ENCODE peak calls at places on chromosomes 1 and 21, in six cellular contexts. One of them, this sample, is unnamed.

GRCh38 chr1:119687391-119688079 is 24.2 kb upstream of the PHGDH start:
- DNase-seq in germinal center: no peak
- DNase-seq in stimulated activated naive CD4-positive, alpha-beta T cell: no peak
- DNase-seq in AG09309: no peak
- DNase-seq in AG04450: no peak
- DNase-seq in thoracic aorta: no peak
- DNase-seq in this sample: no peak

GRCh38 chr21:36703123-36703522 is 4.2 kb downstream of the SIM2 start:
- DNase-seq in germinal center: no peak
- DNase-seq in AG04450: no peak
- DNase-seq in AG09309: no peak
- DNase-seq in thoracic aorta: no peak
- DNase-seq in stimulated activated naive CD4-positive, alpha-beta T cell: no peak
- DNase-seq in this sample: no peak

GRCh38 chr1:9352364-9353140 is 59.9 kb downstream of the SPSB1 start:
- DNase-seq in AG04450: no peak
- DNase-seq in stimulated activated naive CD4-positive, alpha-beta T cell: no peak
- DNase-seq in germinal center: no peak
- DNase-seq in AG09309: no peak
- DNase-seq in thoracic aorta: no peak
- DNase-seq in this sample: no peak

GRCh38 chr1:7852778-7853177 is at the start of gene UTS2:
- DNase-seq in AG04450: no peak
- DNase-seq in germinal center: no peak
- DNase-seq in AG09309: no peak
- DNase-seq in thoracic aorta: no peak
- DNase-seq in stimulated activated naive CD4-positive, alpha-beta T cell: no peak
- DNase-seq in this sample: no peak

GRCh38 chr1:175072131-175072941 is 4.7 kb downstream of the TNN start:
- DNase-seq in thoracic aorta: no peak
- DNase-seq in AG04450: peak; percentile 23
- DNase-seq in stimulated activated naive CD4-positive, alpha-beta T cell: no peak
- DNase-seq in AG09309: peak; percentile 59
- DNase-seq in germinal center: no peak
- DNase-seq in this sample: no peak

GRCh38 chr1:151924691-151925587 is 15.6 kb upstream of the THEM4 start:
- DNase-seq in AG09309: no peak
- DNase-seq in stimulated activated naive CD4-positive, alpha-beta T cell: no peak
- DNase-seq in germinal center: no peak
- DNase-seq in AG04450: no peak
- DNase-seq in thoracic aorta: no peak
- DNase-seq in this sample: no peak

GRCh38 chr1:29515188-29515955 is 279.1 kb downstream of the PTPRU start:
- DNase-seq in germinal center: no peak
- DNase-seq in stimulated activated naive CD4-positive, alpha-beta T cell: no peak
- DNase-seq in AG04450: no peak
- DNase-seq in AG09309: no peak
- DNase-seq in thoracic aorta: no peak
- DNase-seq in this sample: no peak

GRCh38 chr1:24102966-24103365 is 9.0 kb downstream of the MYOM3 start:
- DNase-seq in AG04450: no peak
- DNase-seq in stimulated activated naive CD4-positive, alpha-beta T cell: no peak
- DNase-seq in AG09309: no peak
- DNase-seq in thoracic aorta: peak; percentile 33
- DNase-seq in germinal center: no peak
- DNase-seq in this sample: no peak

GRCh38 chr21:44006017-44006624 is 6.0 kb upstream of the TRAPPC10 start:
- DNase-seq in stimulated activated naive CD4-positive, alpha-beta T cell: no peak
- DNase-seq in AG04450: peak; percentile 45
- DNase-seq in thoracic aorta: no peak
- DNase-seq in germinal center: no peak
- DNase-seq in AG09309: peak; percentile 83
- DNase-seq in this sample: no peak

GRCh38 chr1:241362350-241362749 is 5.3 kb upstream of the RGS7 start:
- DNase-seq in germinal center: no peak
- DNase-seq in stimulated activated naive CD4-positive, alpha-beta T cell: no peak
- DNase-seq in AG09309: no peak
- DNase-seq in thoracic aorta: no peak
- DNase-seq in AG04450: no peak
- DNase-seq in this sample: no peak

GRCh38 chr1:101452825-101453224 is 216.0 kb downstream of the S1PR1 start:
- DNase-seq in AG09309: no peak
- DNase-seq in stimulated activated naive CD4-positive, alpha-beta T cell: no peak
- DNase-seq in AG04450: no peak
- DNase-seq in thoracic aorta: no peak
- DNase-seq in germinal center: no peak
- DNase-seq in this sample: no peak

GRCh38 chr1:8152731-8153702 is 126.9 kb upstream of the ERRFI1 start:
- DNase-seq in thoracic aorta: no peak
- DNase-seq in stimulated activated naive CD4-positive, alpha-beta T cell: peak; percentile 94
- DNase-seq in germinal center: no peak
- DNase-seq in AG04450: no peak
- DNase-seq in AG09309: no peak
- DNase-seq in this sample: peak; percentile 89

GRCh38 chr1:104387716-104388508 is 638.2 kb downstream of the AMY1C start:
- DNase-seq in stimulated activated naive CD4-positive, alpha-beta T cell: no peak
- DNase-seq in germinal center: no peak
- DNase-seq in AG09309: no peak
- DNase-seq in thoracic aorta: no peak
- DNase-seq in AG04450: no peak
- DNase-seq in this sample: no peak